ENCODE peak calls at places on chromosomes 13 and 19, in eight cellular contexts. H is heart left ventricle; N is tibial artery; M is mucosa of descending colon; Y is CD8-positive, alpha-beta T cell; C is IMR-90; Q is neural progenitor cell; F is fibroblast of mammary gland. T is an unnamed sample.

GRCh38 chr19:13007292-13008045 is 12.2 kb downstream of the NFIX start:
- DNase-seq in H (no peak), N (peak), M (peak), Y (no peak), C (no peak), Q (no peak), F (no peak), T (peak)

GRCh38 chr19:5074418-5074817 is 105.5 kb downstream of the KDM4B start:
- DNase-seq in H (no peak), N (no peak), M (no peak), Y (no peak), C (no peak), Q (no peak), F (no peak), T (no peak)

GRCh38 chr19:38362076-38362945 is 12.1 kb upstream of the PSMD8 start:
- DNase-seq in H (peak), N (peak), M (peak), Y (peak), C (peak), Q (peak), F (peak), T (peak)

GRCh38 chr19:28019371-28019770 is 1193.6 kb downstream of the UQCRFS1 start:
- DNase-seq in H (no peak), N (no peak), M (no peak), Y (no peak), C (no peak), Q (no peak), F (no peak), T (no peak)

GRCh38 chr19:18233224-18233825 is 7.1 kb upstream of the PDE4C start:
- DNase-seq in H (peak), N (no peak), M (peak), Y (no peak), C (peak), Q (peak), F (peak), T (peak)

GRCh38 chr19:21321996-21322395 is 7.2 kb downstream of the ZNF708 start:
- DNase-seq in H (no peak), N (no peak), M (no peak), Y (no peak), C (no peak), Q (no peak), F (peak), T (no peak)

GRCh38 chr19:38273499-38273898 is 9.1 kb downstream of the SPINT2 start:
- DNase-seq in H (no peak), N (no peak), M (peak), Y (no peak), C (no peak), Q (no peak), F (no peak), T (no peak)

GRCh38 chr13:36986462-36987240 is 12.5 kb downstream of the ALG5 start:
- DNase-seq in H (no peak), N (no peak), M (no peak), Y (no peak), C (peak), Q (no peak), F (peak), T (no peak)

GRCh38 chr19:54218259-54218658 is 4.5 kb downstream of the LILRB3 start:
- DNase-seq in H (no peak), N (no peak), M (no peak), Y (no peak), C (no peak), Q (no peak), F (no peak), T (no peak)

GRCh38 chr13:24208314-24208713 is 47.8 kb downstream of the SPATA13 start:
- DNase-seq in H (no peak), N (peak), M (no peak), Y (no peak), C (peak), Q (no peak), F (peak), T (no peak)

GRCh38 chr13:80083516-80084085 is 257.3 kb downstream of the SPRY2 start:
- DNase-seq in H (no peak), N (no peak), M (no peak), Y (no peak), C (peak), Q (no peak), F (peak), T (no peak)

GRCh38 chr13:80744147-80744914 is 403.4 kb upstream of the SPRY2 start:
- DNase-seq in H (no peak), N (no peak), M (no peak), Y (no peak), C (no peak), Q (no peak), F (no peak), T (no peak)

GRCh38 chr19:16340654-16341053 is 16.0 kb downstream of the KLF2 start:
- DNase-seq in H (no peak), N (no peak), M (no peak), Y (no peak), C (no peak), Q (no peak), F (no peak), T (no peak)

GRCh38 chr13:24159921-24160324 is 597 bp upstream of the SPATA13 start:
- DNase-seq in H (no peak), N (no peak), M (no peak), Y (no peak), C (no peak), Q (peak), F (no peak), T (no peak)

GRCh38 chr13:46321494-46322225 is 65.4 kb downstream of the RUBCNL start:
- DNase-seq in H (peak), N (no peak), M (peak), Y (peak), C (peak), Q (peak), F (peak), T (peak)

GRCh38 chr13:52024481-52024880 is at the start of gene UTP14C:
- DNase-seq in H (no peak), N (no peak), M (no peak), Y (no peak), C (no peak), Q (no peak), F (no peak), T (no peak)

GRCh38 chr13:24175847-24176246 is 15.3 kb downstream of the SPATA13 start:
- DNase-seq in H (no peak), N (no peak), M (no peak), Y (no peak), C (no peak), Q (no peak), F (no peak), T (no peak)

GRCh38 chr19:17579523-17580244 is 24.2 kb downstream of the COLGALT1 start:
- DNase-seq in H (peak), N (peak), M (peak), Y (no peak), C (peak), Q (peak), F (peak), T (peak)

GRCh38 chr19:50512999-50513745 is 541 bp downstream of the ASPDH start:
- DNase-seq in H (no peak), N (no peak), M (no peak), Y (no peak), C (no peak), Q (no peak), F (no peak), T (no peak)

GRCh38 chr13:112928958-112929777 is 39.8 kb upstream of the MCF2L start:
- DNase-seq in H (peak), N (no peak), M (peak), Y (no peak), C (peak), Q (no peak), F (peak), T (no peak)

GRCh38 chr19:38656171-38656981 is 8.9 kb downstream of the ACTN4 start:
- DNase-seq in H (no peak), N (no peak), M (no peak), Y (peak), C (peak), Q (no peak), F (peak), T (no peak)

GRCh38 chr13:36377822-36378480 is 31.8 kb upstream of the SPART start:
- DNase-seq in H (no peak), N (no peak), M (no peak), Y (no peak), C (peak), Q (no peak), F (no peak), T (no peak)

GRCh38 chr13:95556981-95557380 is 4.5 kb downstream of the CLDN10 start:
- DNase-seq in H (no peak), N (no peak), M (no peak), Y (no peak), C (no peak), Q (no peak), F (no peak), T (no peak)

GRCh38 chr19:48154003-48154402 is 16.1 kb downstream of the LIG1 start:
- DNase-seq in H (no peak), N (no peak), M (no peak), Y (no peak), C (peak), Q (no peak), F (no peak), T (no peak)

GRCh38 chr19:39676004-39676403 is 20.3 kb downstream of the LGALS16 start:
- DNase-seq in H (no peak), N (no peak), M (no peak), Y (no peak), C (no peak), Q (no peak), F (peak), T (peak)

GRCh38 chr13:101490400-101491015 is 38.0 kb downstream of the ITGBL1 start:
- DNase-seq in H (no peak), N (no peak), M (no peak), Y (no peak), C (no peak), Q (peak), F (peak), T (no peak)

GRCh38 chr19:48325265-48325910 is at the start of gene EMP3:
- DNase-seq in H (peak), N (peak), M (peak), Y (peak), C (peak), Q (peak), F (peak), T (peak)

GRCh38 chr13:59458908-59459579 is 704.7 kb downstream of the DIAPH3 start:
- DNase-seq in H (peak), N (no peak), M (no peak), Y (no peak), C (peak), Q (peak), F (peak), T (no peak)

GRCh38 chr13:102582256-102582655 is 14.5 kb upstream of the TPP2 start:
- DNase-seq in H (no peak), N (no peak), M (no peak), Y (no peak), C (no peak), Q (no peak), F (no peak), T (no peak)

GRCh38 chr13:113129921-113130750 is 7.5 kb downstream of the F10 start:
- DNase-seq in H (no peak), N (no peak), M (no peak), Y (no peak), C (no peak), Q (no peak), F (no peak), T (no peak)

GRCh38 chr13:75385708-75386083 is 96.3 kb downstream of the TBC1D4 start:
- DNase-seq in H (no peak), N (no peak), M (no peak), Y (no peak), C (no peak), Q (no peak), F (no peak), T (no peak)

GRCh38 chr13:102978168-102978567 is 88.0 kb downstream of the SLC10A2 start:
- DNase-seq in H (no peak), N (no peak), M (no peak), Y (no peak), C (no peak), Q (no peak), F (peak), T (no peak)

GRCh38 chr19:18304496-18305312 is 18.2 kb downstream of the LSM4 start:
- DNase-seq in H (peak), N (peak), M (peak), Y (peak), C (peak), Q (peak), F (peak), T (peak)

DNA sequence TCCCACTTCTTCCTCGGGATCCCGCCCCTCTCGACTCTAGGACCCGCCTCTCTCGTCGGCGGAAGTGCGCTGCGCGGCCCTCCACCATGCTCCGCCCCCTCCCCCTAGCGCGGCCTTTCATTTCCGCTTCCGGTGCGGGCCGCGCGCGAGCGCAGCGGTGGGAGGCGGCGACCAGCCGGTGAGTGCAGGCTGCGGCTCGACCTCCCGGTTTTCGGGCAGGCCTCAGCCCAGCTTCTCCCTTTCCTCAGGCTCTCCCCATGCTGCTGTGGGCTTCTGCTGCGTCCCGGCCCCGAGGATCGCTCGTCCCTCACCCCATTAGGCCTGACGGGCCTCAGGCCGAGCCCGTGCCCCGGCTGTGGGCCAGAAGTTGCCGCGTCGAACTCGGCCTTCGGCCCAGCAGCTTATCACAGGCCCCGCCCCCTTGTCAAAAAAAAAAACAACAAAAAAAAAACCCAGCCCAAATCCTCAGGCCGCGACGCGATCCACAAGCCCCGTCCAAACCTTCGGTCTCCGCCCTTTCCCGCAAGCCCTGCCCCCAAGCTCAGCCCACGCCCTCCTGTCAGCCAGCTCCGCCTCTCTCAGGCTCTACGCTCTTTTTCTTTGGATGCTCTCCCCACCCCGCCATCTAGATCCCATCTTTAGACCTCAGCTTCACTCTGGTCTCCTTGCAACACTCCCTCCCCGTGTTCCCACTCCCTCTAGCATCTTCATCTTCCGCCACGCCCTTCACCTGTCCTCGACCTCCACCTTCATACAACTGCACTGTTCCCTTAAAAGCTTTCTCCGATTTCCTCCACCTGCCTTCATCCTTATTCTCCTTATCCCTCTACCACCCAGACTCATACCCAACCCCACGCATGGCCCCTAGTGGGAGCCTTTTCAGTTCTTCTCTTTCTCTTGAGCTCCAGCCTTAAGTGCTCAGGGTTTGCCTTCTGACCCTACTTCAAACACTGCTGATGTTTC is at the start of gene CLASRP:
- DNase-seq in H (peak), N (peak), M (peak), Y (peak), C (peak), Q (peak), F (peak), T (peak)
- TF ChIP-seq CTCF in H (no peak), N (no peak), M (no peak), Y (no peak), C (no peak), Q (no peak), F (no peak), T (no peak)

GRCh38 chr13:22107549-22107948 is 436.7 kb downstream of the FGF9 start:
- DNase-seq in H (no peak), N (no peak), M (peak), Y (no peak), C (no peak), Q (no peak), F (no peak), T (no peak)

GRCh38 chr13:22102237-22102636 is 431.4 kb downstream of the FGF9 start:
- DNase-seq in H (no peak), N (no peak), M (no peak), Y (no peak), C (no peak), Q (no peak), F (no peak), T (no peak)

GRCh38 chr13:22103628-22104027 is 432.8 kb downstream of the FGF9 start:
- DNase-seq in H (no peak), N (no peak), M (no peak), Y (no peak), C (peak), Q (no peak), F (no peak), T (no peak)

GRCh38 chr13:22106058-22106457 is 435.2 kb downstream of the FGF9 start:
- DNase-seq in H (no peak), N (no peak), M (no peak), Y (no peak), C (no peak), Q (no peak), F (no peak), T (no peak)

DNA sequence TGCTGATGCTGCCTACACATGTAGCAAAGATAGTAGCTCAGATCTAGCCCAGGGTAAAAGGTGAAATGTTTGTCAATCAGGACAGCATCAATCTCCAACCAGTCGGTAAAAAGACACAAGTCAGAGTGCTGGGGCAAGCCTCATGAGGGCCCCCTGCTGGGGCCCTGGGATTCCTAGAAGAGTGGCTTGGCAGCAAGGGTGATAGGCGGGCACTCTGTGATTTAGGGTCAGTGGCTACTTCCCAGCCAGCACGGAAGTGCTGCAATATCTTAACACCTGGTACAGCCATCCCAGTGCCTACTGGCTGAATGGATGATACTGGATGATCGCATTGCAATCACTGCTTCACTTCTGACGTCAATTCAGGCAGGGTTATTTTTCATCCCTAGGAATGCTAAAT is 432.2 kb downstream of the FGF9 start:
- DNase-seq in H (no peak), N (no peak), M (peak), Y (no peak), C (no peak), Q (no peak), F (no peak), T (no peak)
- TF ChIP-seq CTCF in H (no peak), N (no peak), M (no peak), Y (no peak), C (no peak), Q (no peak), F (no peak), T (peak)

DNA sequence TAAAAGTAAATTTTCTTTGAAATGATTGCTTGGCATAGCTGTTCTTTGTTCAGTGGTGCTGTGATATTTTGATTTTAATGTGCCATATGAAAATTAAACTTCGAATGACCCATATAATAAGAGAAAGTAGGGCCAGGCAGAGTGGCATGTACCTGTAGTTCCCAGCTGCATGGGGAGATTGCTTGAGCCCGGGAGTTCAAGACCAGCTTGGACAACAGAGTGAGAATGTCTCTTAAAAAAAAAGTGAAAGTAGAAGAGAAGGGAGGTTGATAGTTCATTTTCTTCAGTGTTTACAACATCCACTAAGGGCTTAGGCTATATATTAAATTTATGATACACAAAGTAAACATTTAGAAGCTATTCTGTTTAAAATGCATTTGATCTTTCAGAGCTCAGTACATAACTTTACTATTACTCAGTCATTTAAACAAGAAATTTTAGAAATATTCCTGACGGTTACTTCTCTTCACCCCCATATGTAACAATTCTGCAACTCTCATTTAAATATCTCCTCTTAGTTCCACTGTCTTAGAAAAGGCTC is 17.2 kb upstream of the RFC3 start:
- DNase-seq in H (no peak), N (no peak), M (no peak), Y (no peak), C (no peak), Q (no peak), F (no peak), T (no peak)
- TF ChIP-seq CTCF in H (no peak), N (no peak), M (no peak), Y (no peak), C (no peak), Q (no peak), F (no peak), T (no peak)

GRCh38 chr13:62626771-62627170 is 1211.1 kb upstream of the PCDH20 start:
- DNase-seq in H (no peak), N (no peak), M (no peak), Y (no peak), C (no peak), Q (peak), F (no peak), T (peak)
- TF ChIP-seq CTCF in H (no peak), N (no peak), M (no peak), Y (no peak), C (peak), Q (peak), F (peak), T (peak)

GRCh38 chr19:1068111-1069001 is 1.4 kb downstream of the ARHGAP45 start:
- DNase-seq in H (peak), N (peak), M (peak), Y (peak), C (no peak), Q (no peak), F (no peak), T (peak)

GRCh38 chr19:1069009-1069779 is 2.2 kb downstream of the ARHGAP45 start:
- DNase-seq in H (peak), N (peak), M (peak), Y (peak), C (no peak), Q (no peak), F (no peak), T (peak)

GRCh38 chr19:1070931-1071791 is 4.2 kb downstream of the ARHGAP45 start:
- DNase-seq in H (no peak), N (no peak), M (no peak), Y (no peak), C (no peak), Q (peak), F (no peak), T (no peak)

GRCh38 chr19:1072371-1073015 is 5.5 kb downstream of the ARHGAP45 start:
- DNase-seq in H (no peak), N (no peak), M (no peak), Y (no peak), C (no peak), Q (no peak), F (no peak), T (no peak)

DNA sequence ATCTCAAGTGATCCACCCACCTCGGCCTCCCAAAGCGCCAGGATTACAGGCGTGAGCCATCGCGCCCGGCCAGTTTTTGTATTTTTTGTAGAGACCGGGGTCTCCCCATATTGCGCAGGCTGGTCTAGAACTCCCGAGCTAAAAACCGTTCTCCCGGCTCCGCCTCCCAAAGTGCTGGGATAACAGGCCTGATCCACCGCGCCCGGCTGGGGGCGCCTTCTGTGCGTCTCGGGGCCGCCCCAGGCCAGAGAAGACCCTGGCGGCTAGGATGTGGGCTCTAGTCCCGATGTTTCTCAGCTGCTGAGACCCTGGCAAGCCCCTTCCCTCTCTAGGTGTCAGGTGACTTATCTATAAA is 3.6 kb downstream of the ARHGAP45 start:
- DNase-seq in H (no peak), N (no peak), M (no peak), Y (no peak), C (no peak), Q (peak), F (no peak), T (no peak)
- TF ChIP-seq CTCF in H (no peak), N (no peak), M (no peak), Y (no peak), C (peak), Q (peak), F (no peak), T (no peak)

GRCh38 chr19:2478756-2479555 is 3.0 kb downstream of the GADD45B start:
- DNase-seq in H (peak), N (peak), M (peak), Y (peak), C (peak), Q (peak), F (peak), T (peak)
- TF ChIP-seq CTCF in H (no peak), N (no peak), M (no peak), Y (no peak), C (no peak), Q (no peak), F (no peak), T (no peak)

GRCh38 chr19:55777528-55777927 is 8.6 kb downstream of the RFPL4AL1 start:
- DNase-seq in H (no peak), N (no peak), M (peak), Y (no peak), C (no peak), Q (no peak), F (no peak), T (no peak)
- TF ChIP-seq CTCF in H (no peak), N (no peak), M (no peak), Y (no peak), C (no peak), Q (no peak), F (no peak), T (no peak)

GRCh38 chr13:111153977-111154332 is 38.8 kb downstream of the ARHGEF7 start:
- DNase-seq in H (no peak), N (peak), M (peak), Y (peak), C (no peak), Q (no peak), F (peak), T (peak)
- TF ChIP-seq CTCF in H (no peak), N (peak), M (no peak), Y (no peak), C (no peak), Q (peak), F (no peak), T (peak)

T was measured in GM13977.